ENCODE peak calls at places on chromosomes 12 and 14, in eight cellular contexts. K is cardiac muscle cell; J is AG04450; X is cardiac fibroblast; H is bronchial epithelial cell; T is A549; R is Jurkat, Clone E6-1; S is fibroblast of lung. O is an unnamed sample.

GRCh38 chr12:50780016-50780415 is 16.1 kb downstream of the ATF1 start:
- DNase-seq in K (no peak), J (no peak), X (no peak), H (no peak), T (no peak), R (no peak), S (no peak), O (no peak)

GRCh38 chr14:32099473-32099872 is 22.4 kb downstream of the ARHGAP5 start:
- DNase-seq in K (no peak), J (no peak), X (no peak), H (no peak), T (no peak), R (no peak), S (no peak), O (no peak)

GRCh38 chr14:53670701-53671100 is 285.9 kb downstream of the BMP4 start:
- DNase-seq in K (peak), J (peak), X (peak), H (peak), T (peak), R (peak), S (peak), O (no peak)

GRCh38 chr14:31360919-31361662 is 59.3 kb downstream of the HEATR5A start:
- DNase-seq in K (no peak), J (no peak), X (peak), H (peak), T (peak), R (no peak), S (peak), O (no peak)

GRCh38 chr12:49341777-49342065 is 4.7 kb upstream of the C1QL4 start:
- DNase-seq in K (no peak), J (no peak), X (no peak), H (no peak), T (no peak), R (no peak), S (no peak), O (peak)

GRCh38 chr12:124547626-124548025 is 19.8 kb downstream of the NCOR2 start:
- DNase-seq in K (no peak), J (no peak), X (no peak), H (no peak), T (no peak), R (no peak), S (no peak), O (no peak)

GRCh38 chr12:109734219-109735000 is 20.8 kb downstream of the FAM222A start:
- DNase-seq in K (peak), J (no peak), X (peak), H (no peak), T (no peak), R (no peak), S (peak), O (no peak)

GRCh38 chr14:55794655-55795583 is 214.9 kb downstream of the KTN1 start:
- DNase-seq in K (peak), J (no peak), X (peak), H (peak), T (peak), R (no peak), S (peak), O (no peak)

GRCh38 chr14:66008631-66009030 is 477.5 kb upstream of the CCDC196 start:
- DNase-seq in K (no peak), J (no peak), X (no peak), H (no peak), T (no peak), R (no peak), S (no peak), O (no peak)

GRCh38 chr12:28172434-28173030 is 17.7 kb upstream of the CCDC91 start:
- DNase-seq in K (peak), J (peak), X (peak), H (peak), T (peak), R (peak), S (peak), O (no peak)

GRCh38 chr12:30882706-30883105 is 43.8 kb upstream of the TSPAN11 start:
- DNase-seq in K (peak), J (no peak), X (no peak), H (no peak), T (no peak), R (no peak), S (no peak), O (no peak)

GRCh38 chr12:4962539-4963486 is 53.1 kb downstream of the KCNA1 start:
- DNase-seq in K (peak), J (no peak), X (peak), H (peak), T (no peak), R (no peak), S (peak), O (no peak)

GRCh38 chr12:45305904-45306303 is 90.0 kb downstream of the ANO6 start:
- DNase-seq in K (no peak), J (no peak), X (no peak), H (no peak), T (no peak), R (no peak), S (no peak), O (no peak)

GRCh38 chr14:69906201-69906600 is 27.0 kb downstream of the SMOC1 start:
- DNase-seq in K (no peak), J (no peak), X (no peak), H (no peak), T (no peak), R (no peak), S (no peak), O (peak)

GRCh38 chr12:26121841-26122680 is 2.8 kb downstream of the BHLHE41 start:
- DNase-seq in K (peak), J (no peak), X (peak), H (no peak), T (no peak), R (no peak), S (peak), O (no peak)

GRCh38 chr12:89756638-89757321 is 48.1 kb upstream of the ATP2B1 start:
- DNase-seq in K (peak), J (peak), X (peak), H (peak), T (peak), R (peak), S (peak), O (no peak)

GRCh38 chr14:21038416-21039058 is 3.6 kb upstream of the RNASE7 start:
- DNase-seq in K (no peak), J (no peak), X (no peak), H (no peak), T (no peak), R (no peak), S (no peak), O (no peak)
- H3K4me3 ChIP-seq in K (no peak), J (no peak), X (no peak), H (no peak), T (no peak), R (no peak), S (no peak), O (peak)

GRCh38 chr12:54053625-54054441 is at the start of gene HOXC4:
- DNase-seq in K (peak), J (no peak), X (no peak), H (no peak), T (peak), R (peak), S (peak), O (no peak)
- H3K4me3 ChIP-seq in K (peak), J (no peak), X (peak), H (no peak), T (peak), R (peak), S (peak), O (peak)

GRCh38 chr14:24378327-24378726 is 10.3 kb downstream of the NFATC4 start:
- DNase-seq in K (no peak), J (no peak), X (no peak), H (no peak), T (no peak), R (no peak), S (no peak), O (no peak)

GRCh38 chr14:24376448-24377070 is 8.6 kb downstream of the NFATC4 start:
- DNase-seq in K (no peak), J (no peak), X (no peak), H (no peak), T (no peak), R (no peak), S (no peak), O (no peak)

GRCh38 chr14:24378981-24379906 is 11.3 kb downstream of the NFATC4 start:
- DNase-seq in K (no peak), J (no peak), X (no peak), H (peak), T (no peak), R (no peak), S (no peak), O (no peak)

GRCh38 chr14:24377126-24377525 is 9.1 kb downstream of the NFATC4 start:
- DNase-seq in K (no peak), J (no peak), X (no peak), H (no peak), T (no peak), R (no peak), S (no peak), O (no peak)

GRCh38 chr14:24377660-24378059 is 9.7 kb downstream of the NFATC4 start:
- DNase-seq in K (no peak), J (no peak), X (no peak), H (peak), T (no peak), R (no peak), S (no peak), O (no peak)
- H3K4me3 ChIP-seq in K (no peak), J (no peak), X (no peak), H (no peak), T (no peak), R (no peak), S (no peak), O (no peak)

GRCh38 chr12:53749986-53750811 is 1.6 kb downstream of the CISTR start:
- DNase-seq in K (no peak), J (no peak), X (no peak), H (no peak), T (no peak), R (no peak), S (no peak), O (no peak)
- H3K4me3 ChIP-seq in K (no peak), J (no peak), X (no peak), H (no peak), T (no peak), R (no peak), S (no peak), O (peak)

GRCh38 chr14:104331871-104332605 is 193.7 kb downstream of the KIF26A start:
- DNase-seq in K (no peak), J (no peak), X (no peak), H (no peak), T (peak), R (no peak), S (no peak), O (no peak)
- H3K4me3 ChIP-seq in K (no peak), J (no peak), X (no peak), H (no peak), T (no peak), R (no peak), S (no peak), O (no peak)

GRCh38 chr14:47103781-47104180 is 452.2 kb upstream of the RPL10L start:
- DNase-seq in K (no peak), J (no peak), X (no peak), H (no peak), T (no peak), R (no peak), S (no peak), O (no peak)
- H3K4me3 ChIP-seq in K (no peak), J (no peak), X (no peak), H (no peak), T (no peak), R (no peak), S (no peak), O (no peak)

DNA sequence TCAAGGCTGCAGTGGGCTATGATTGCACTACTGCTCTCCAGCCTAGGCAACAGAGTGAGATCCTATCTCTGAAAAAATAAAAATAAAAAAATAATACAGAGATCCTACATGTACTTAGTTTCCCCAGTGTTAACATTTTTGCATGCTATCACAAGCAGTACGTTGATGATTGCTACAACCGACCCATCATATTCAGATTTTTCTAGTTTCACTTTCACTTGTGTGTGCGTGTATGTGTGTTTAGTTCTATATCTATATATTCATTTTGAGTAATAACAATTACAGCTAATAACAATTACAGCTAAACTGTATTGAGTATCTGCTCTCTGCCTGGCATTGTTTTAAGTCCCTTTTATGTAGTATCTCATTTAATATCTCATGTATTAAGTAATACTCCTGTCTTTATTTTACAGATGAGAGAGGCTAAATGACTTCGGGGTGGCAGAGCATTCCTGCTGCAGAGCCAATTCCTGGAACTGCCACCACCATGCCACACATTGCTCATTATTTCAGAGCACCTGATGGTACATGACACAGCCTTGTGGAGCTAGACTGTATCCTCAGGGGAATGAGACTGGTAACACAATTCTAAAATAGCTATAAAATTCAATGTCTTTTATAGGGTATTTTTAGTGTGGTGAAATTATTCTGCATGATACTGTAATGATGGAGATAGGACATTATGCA is 153.1 kb downstream of the BCAT1 start:
- DNase-seq in K (no peak), J (no peak), X (no peak), H (no peak), T (no peak), R (peak), S (no peak), O (no peak)
- H3K4me3 ChIP-seq in K (no peak), J (no peak), X (no peak), H (no peak), T (no peak), R (peak), S (no peak), O (no peak)

GRCh38 chr12:93468008-93468371 is 676 bp downstream of the MRPL42 start:
- DNase-seq in K (no peak), J (no peak), X (no peak), H (no peak), T (no peak), R (no peak), S (no peak), O (no peak)

GRCh38 chr12:93467351-93468007 is at the start of gene MRPL42:
- DNase-seq in K (peak), J (peak), X (peak), H (peak), T (peak), R (peak), S (peak), O (no peak)

GRCh38 chr12:93466625-93467350 is 526 bp upstream of the MRPL42 start:
- DNase-seq in K (no peak), J (no peak), X (no peak), H (no peak), T (no peak), R (no peak), S (no peak), O (no peak)

GRCh38 chr12:93469386-93469785 is 2.1 kb downstream of the MRPL42 start:
- DNase-seq in K (no peak), J (no peak), X (no peak), H (no peak), T (no peak), R (no peak), S (no peak), O (no peak)
- H3K4me3 ChIP-seq in K (no peak), J (no peak), X (no peak), H (no peak), T (no peak), R (no peak), S (no peak), O (no peak)

O was measured in vagina.